ENCODE peak calls at places on chromosomes 1 and 21, in eight cellular contexts. One of them, this sample, is unnamed.

GRCh38 chr1:217977943-217978342 is 307.1 kb upstream of the RRP15 start:
- DNase-seq in fibroblast of gingiva: no peak
- DNase-seq in CD4-positive, alpha-beta memory T cell: no peak
- DNase-seq in nephron progenitor cell: no peak
- DNase-seq in activated naive CD4-positive, alpha-beta T cell treated with anti-CD3 and anti-CD28 coated beads, Interleukin-2, amount 10 ng/mL, durations not matched to agents 7 days and 5 days: no peak
- DNase-seq in substantia nigra: no peak
- DNase-seq in naive B cell: no peak
- DNase-seq in hepatocyte: no peak
- DNase-seq in this sample: no peak

GRCh38 chr1:238396140-238396539 is 505.4 kb upstream of the ZP4 start:
- DNase-seq in fibroblast of gingiva: no peak
- DNase-seq in CD4-positive, alpha-beta memory T cell: no peak
- DNase-seq in nephron progenitor cell: no peak
- DNase-seq in activated naive CD4-positive, alpha-beta T cell treated with anti-CD3 and anti-CD28 coated beads, Interleukin-2, amount 10 ng/mL, durations not matched to agents 7 days and 5 days: no peak
- DNase-seq in substantia nigra: no peak
- DNase-seq in naive B cell: no peak
- DNase-seq in hepatocyte: no peak
- DNase-seq in this sample: no peak

GRCh38 chr21:35016517-35017188 is 32.4 kb downstream of the RUNX1 start:
- DNase-seq in fibroblast of gingiva: no peak
- DNase-seq in CD4-positive, alpha-beta memory T cell: no peak
- DNase-seq in nephron progenitor cell: no peak
- DNase-seq in activated naive CD4-positive, alpha-beta T cell treated with anti-CD3 and anti-CD28 coated beads, Interleukin-2, amount 10 ng/mL, durations not matched to agents 7 days and 5 days: no peak
- DNase-seq in substantia nigra: no peak
- DNase-seq in naive B cell: no peak
- DNase-seq in hepatocyte: no peak
- DNase-seq in this sample: no peak

GRCh38 chr1:240091614-240092300 is at the start of gene FMN2:
- DNase-seq in fibroblast of gingiva: peak
- DNase-seq in CD4-positive, alpha-beta memory T cell: no peak
- DNase-seq in nephron progenitor cell: peak
- DNase-seq in activated naive CD4-positive, alpha-beta T cell treated with anti-CD3 and anti-CD28 coated beads, Interleukin-2, amount 10 ng/mL, durations not matched to agents 7 days and 5 days: no peak
- DNase-seq in substantia nigra: peak
- DNase-seq in naive B cell: no peak
- DNase-seq in hepatocyte: peak
- DNase-seq in this sample: no peak

GRCh38 chr1:11037740-11038182 is 9.3 kb downstream of the MASP2 start:
- DNase-seq in fibroblast of gingiva: peak
- DNase-seq in CD4-positive, alpha-beta memory T cell: peak
- DNase-seq in nephron progenitor cell: peak
- DNase-seq in activated naive CD4-positive, alpha-beta T cell treated with anti-CD3 and anti-CD28 coated beads, Interleukin-2, amount 10 ng/mL, durations not matched to agents 7 days and 5 days: peak
- DNase-seq in substantia nigra: peak
- DNase-seq in naive B cell: peak
- DNase-seq in hepatocyte: peak
- DNase-seq in this sample: peak

GRCh38 chr1:92749024-92749634 is 35.8 kb downstream of the EVI5 start:
- DNase-seq in fibroblast of gingiva: peak
- DNase-seq in CD4-positive, alpha-beta memory T cell: peak
- DNase-seq in nephron progenitor cell: no peak
- DNase-seq in activated naive CD4-positive, alpha-beta T cell treated with anti-CD3 and anti-CD28 coated beads, Interleukin-2, amount 10 ng/mL, durations not matched to agents 7 days and 5 days: peak
- DNase-seq in substantia nigra: peak
- DNase-seq in naive B cell: peak
- DNase-seq in hepatocyte: peak
- DNase-seq in this sample: no peak

GRCh38 chr1:46171351-46171750 is 3.5 kb upstream of the TSPAN1 start:
- DNase-seq in fibroblast of gingiva: no peak
- DNase-seq in CD4-positive, alpha-beta memory T cell: no peak
- DNase-seq in nephron progenitor cell: no peak
- DNase-seq in activated naive CD4-positive, alpha-beta T cell treated with anti-CD3 and anti-CD28 coated beads, Interleukin-2, amount 10 ng/mL, durations not matched to agents 7 days and 5 days: no peak
- DNase-seq in substantia nigra: no peak
- DNase-seq in naive B cell: no peak
- DNase-seq in hepatocyte: no peak
- DNase-seq in this sample: no peak

GRCh38 chr1:241717975-241718374 is 65.9 kb downstream of the WDR64 start:
- DNase-seq in fibroblast of gingiva: no peak
- DNase-seq in CD4-positive, alpha-beta memory T cell: no peak
- DNase-seq in nephron progenitor cell: no peak
- DNase-seq in activated naive CD4-positive, alpha-beta T cell treated with anti-CD3 and anti-CD28 coated beads, Interleukin-2, amount 10 ng/mL, durations not matched to agents 7 days and 5 days: no peak
- DNase-seq in substantia nigra: no peak
- DNase-seq in naive B cell: no peak
- DNase-seq in hepatocyte: no peak
- DNase-seq in this sample: no peak

GRCh38 chr1:213987876-213988638 is at the start of gene PROX1:
- DNase-seq in fibroblast of gingiva: peak
- DNase-seq in CD4-positive, alpha-beta memory T cell: peak
- DNase-seq in nephron progenitor cell: peak
- DNase-seq in activated naive CD4-positive, alpha-beta T cell treated with anti-CD3 and anti-CD28 coated beads, Interleukin-2, amount 10 ng/mL, durations not matched to agents 7 days and 5 days: peak
- DNase-seq in substantia nigra: peak
- DNase-seq in naive B cell: no peak
- DNase-seq in hepatocyte: peak
- DNase-seq in this sample: no peak

GRCh38 chr1:230917284-230918135 is 49.2 kb upstream of the C1orf198 start:
- DNase-seq in fibroblast of gingiva: peak
- DNase-seq in CD4-positive, alpha-beta memory T cell: peak
- DNase-seq in nephron progenitor cell: peak
- DNase-seq in activated naive CD4-positive, alpha-beta T cell treated with anti-CD3 and anti-CD28 coated beads, Interleukin-2, amount 10 ng/mL, durations not matched to agents 7 days and 5 days: peak
- DNase-seq in substantia nigra: peak
- DNase-seq in naive B cell: peak
- DNase-seq in hepatocyte: peak
- DNase-seq in this sample: peak

GRCh38 chr1:30856260-30856790 is 52.2 kb downstream of the SDC3 start:
- DNase-seq in fibroblast of gingiva: peak
- DNase-seq in CD4-positive, alpha-beta memory T cell: no peak
- DNase-seq in nephron progenitor cell: peak
- DNase-seq in activated naive CD4-positive, alpha-beta T cell treated with anti-CD3 and anti-CD28 coated beads, Interleukin-2, amount 10 ng/mL, durations not matched to agents 7 days and 5 days: no peak
- DNase-seq in substantia nigra: no peak
- DNase-seq in naive B cell: no peak
- DNase-seq in hepatocyte: no peak
- DNase-seq in this sample: no peak

GRCh38 chr1:17335821-17336718 is 28.1 kb downstream of the PADI4 start:
- DNase-seq in fibroblast of gingiva: peak
- DNase-seq in CD4-positive, alpha-beta memory T cell: no peak
- DNase-seq in nephron progenitor cell: peak
- DNase-seq in activated naive CD4-positive, alpha-beta T cell treated with anti-CD3 and anti-CD28 coated beads, Interleukin-2, amount 10 ng/mL, durations not matched to agents 7 days and 5 days: peak
- DNase-seq in substantia nigra: peak
- DNase-seq in naive B cell: peak
- DNase-seq in hepatocyte: peak
- DNase-seq in this sample: peak

GRCh38 chr1:247642742-247643141 is 36.8 kb downstream of the OR13G1 start:
- DNase-seq in fibroblast of gingiva: no peak
- DNase-seq in CD4-positive, alpha-beta memory T cell: no peak
- DNase-seq in nephron progenitor cell: no peak
- DNase-seq in activated naive CD4-positive, alpha-beta T cell treated with anti-CD3 and anti-CD28 coated beads, Interleukin-2, amount 10 ng/mL, durations not matched to agents 7 days and 5 days: no peak
- DNase-seq in substantia nigra: no peak
- DNase-seq in naive B cell: no peak
- DNase-seq in hepatocyte: no peak
- DNase-seq in this sample: no peak

GRCh38 chr1:11594222-11594621 is 60.0 kb downstream of the FBXO2 start:
- DNase-seq in fibroblast of gingiva: no peak
- DNase-seq in CD4-positive, alpha-beta memory T cell: no peak
- DNase-seq in nephron progenitor cell: peak
- DNase-seq in activated naive CD4-positive, alpha-beta T cell treated with anti-CD3 and anti-CD28 coated beads, Interleukin-2, amount 10 ng/mL, durations not matched to agents 7 days and 5 days: no peak
- DNase-seq in substantia nigra: no peak
- DNase-seq in naive B cell: no peak
- DNase-seq in hepatocyte: peak
- DNase-seq in this sample: no peak

GRCh38 chr1:4122513-4123160 is 222.6 kb upstream of the C1orf174 start:
- DNase-seq in fibroblast of gingiva: no peak
- DNase-seq in CD4-positive, alpha-beta memory T cell: no peak
- DNase-seq in nephron progenitor cell: no peak
- DNase-seq in activated naive CD4-positive, alpha-beta T cell treated with anti-CD3 and anti-CD28 coated beads, Interleukin-2, amount 10 ng/mL, durations not matched to agents 7 days and 5 days: no peak
- DNase-seq in substantia nigra: no peak
- DNase-seq in naive B cell: no peak
- DNase-seq in hepatocyte: no peak
- DNase-seq in this sample: no peak

GRCh38 chr1:116457944-116458343 is 84.9 kb downstream of the ATP1A1 start:
- DNase-seq in fibroblast of gingiva: no peak
- DNase-seq in CD4-positive, alpha-beta memory T cell: no peak
- DNase-seq in nephron progenitor cell: no peak
- DNase-seq in activated naive CD4-positive, alpha-beta T cell treated with anti-CD3 and anti-CD28 coated beads, Interleukin-2, amount 10 ng/mL, durations not matched to agents 7 days and 5 days: no peak
- DNase-seq in substantia nigra: no peak
- DNase-seq in naive B cell: no peak
- DNase-seq in hepatocyte: no peak
- DNase-seq in this sample: no peak

GRCh38 chr21:35376406-35377135 is 327.5 kb upstream of the RUNX1 start:
- DNase-seq in fibroblast of gingiva: no peak
- DNase-seq in CD4-positive, alpha-beta memory T cell: no peak
- DNase-seq in nephron progenitor cell: no peak
- DNase-seq in activated naive CD4-positive, alpha-beta T cell treated with anti-CD3 and anti-CD28 coated beads, Interleukin-2, amount 10 ng/mL, durations not matched to agents 7 days and 5 days: no peak
- DNase-seq in substantia nigra: no peak
- DNase-seq in naive B cell: no peak
- DNase-seq in hepatocyte: no peak
- DNase-seq in this sample: no peak

GRCh38 chr1:201471772-201472171 is 2.8 kb upstream of the PHLDA3 start:
- DNase-seq in fibroblast of gingiva: peak
- DNase-seq in CD4-positive, alpha-beta memory T cell: no peak
- DNase-seq in nephron progenitor cell: no peak
- DNase-seq in activated naive CD4-positive, alpha-beta T cell treated with anti-CD3 and anti-CD28 coated beads, Interleukin-2, amount 10 ng/mL, durations not matched to agents 7 days and 5 days: no peak
- DNase-seq in substantia nigra: no peak
- DNase-seq in naive B cell: no peak
- DNase-seq in hepatocyte: no peak
- DNase-seq in this sample: no peak

GRCh38 chr1:219938706-219939105 is 10.3 kb upstream of the SLC30A10 start:
- DNase-seq in fibroblast of gingiva: no peak
- DNase-seq in CD4-positive, alpha-beta memory T cell: no peak
- DNase-seq in nephron progenitor cell: peak
- DNase-seq in activated naive CD4-positive, alpha-beta T cell treated with anti-CD3 and anti-CD28 coated beads, Interleukin-2, amount 10 ng/mL, durations not matched to agents 7 days and 5 days: no peak
- DNase-seq in substantia nigra: no peak
- DNase-seq in naive B cell: no peak
- DNase-seq in hepatocyte: peak
- DNase-seq in this sample: no peak

GRCh38 chr1:85195703-85196102 is 5.1 kb downstream of the SYDE2 start:
- DNase-seq in fibroblast of gingiva: no peak
- DNase-seq in CD4-positive, alpha-beta memory T cell: no peak
- DNase-seq in nephron progenitor cell: no peak
- DNase-seq in activated naive CD4-positive, alpha-beta T cell treated with anti-CD3 and anti-CD28 coated beads, Interleukin-2, amount 10 ng/mL, durations not matched to agents 7 days and 5 days: no peak
- DNase-seq in substantia nigra: no peak
- DNase-seq in naive B cell: no peak
- DNase-seq in hepatocyte: no peak
- DNase-seq in this sample: no peak

GRCh38 chr1:52601976-52602327 is 219 bp upstream of the GPX7 start:
- DNase-seq in fibroblast of gingiva: no peak
- DNase-seq in CD4-positive, alpha-beta memory T cell: no peak
- DNase-seq in nephron progenitor cell: no peak
- DNase-seq in activated naive CD4-positive, alpha-beta T cell treated with anti-CD3 and anti-CD28 coated beads, Interleukin-2, amount 10 ng/mL, durations not matched to agents 7 days and 5 days: no peak
- DNase-seq in substantia nigra: no peak
- DNase-seq in naive B cell: no peak
- DNase-seq in hepatocyte: no peak
- DNase-seq in this sample: no peak

GRCh38 chr1:235416662-235417049 is 49.4 kb downstream of the TBCE start:
- DNase-seq in fibroblast of gingiva: peak
- DNase-seq in CD4-positive, alpha-beta memory T cell: no peak
- DNase-seq in nephron progenitor cell: no peak
- DNase-seq in activated naive CD4-positive, alpha-beta T cell treated with anti-CD3 and anti-CD28 coated beads, Interleukin-2, amount 10 ng/mL, durations not matched to agents 7 days and 5 days: no peak
- DNase-seq in substantia nigra: no peak
- DNase-seq in naive B cell: no peak
- DNase-seq in hepatocyte: no peak
- DNase-seq in this sample: no peak

GRCh38 chr1:11919621-11920020 is 6.6 kb downstream of the KIAA2013 start:
- DNase-seq in fibroblast of gingiva: no peak
- DNase-seq in CD4-positive, alpha-beta memory T cell: no peak
- DNase-seq in nephron progenitor cell: no peak
- DNase-seq in activated naive CD4-positive, alpha-beta T cell treated with anti-CD3 and anti-CD28 coated beads, Interleukin-2, amount 10 ng/mL, durations not matched to agents 7 days and 5 days: no peak
- DNase-seq in substantia nigra: no peak
- DNase-seq in naive B cell: no peak
- DNase-seq in hepatocyte: no peak
- DNase-seq in this sample: no peak

GRCh38 chr1:1187938-1188337 is 14.3 kb downstream of the TTLL10 start:
- DNase-seq in fibroblast of gingiva: peak
- DNase-seq in CD4-positive, alpha-beta memory T cell: no peak
- DNase-seq in nephron progenitor cell: no peak
- DNase-seq in activated naive CD4-positive, alpha-beta T cell treated with anti-CD3 and anti-CD28 coated beads, Interleukin-2, amount 10 ng/mL, durations not matched to agents 7 days and 5 days: no peak
- DNase-seq in substantia nigra: no peak
- DNase-seq in naive B cell: no peak
- DNase-seq in hepatocyte: no peak
- DNase-seq in this sample: no peak

GRCh38 chr1:61139324-61140055 is 57.1 kb downstream of the NFIA start:
- DNase-seq in fibroblast of gingiva: peak
- DNase-seq in CD4-positive, alpha-beta memory T cell: no peak
- DNase-seq in nephron progenitor cell: no peak
- DNase-seq in activated naive CD4-positive, alpha-beta T cell treated with anti-CD3 and anti-CD28 coated beads, Interleukin-2, amount 10 ng/mL, durations not matched to agents 7 days and 5 days: no peak
- DNase-seq in substantia nigra: no peak
- DNase-seq in naive B cell: no peak
- DNase-seq in hepatocyte: no peak
- DNase-seq in this sample: no peak

GRCh38 chr1:155177192-155177917 is 3.7 kb downstream of the TRIM46 start:
- DNase-seq in fibroblast of gingiva: no peak
- DNase-seq in CD4-positive, alpha-beta memory T cell: no peak
- DNase-seq in nephron progenitor cell: no peak
- DNase-seq in activated naive CD4-positive, alpha-beta T cell treated with anti-CD3 and anti-CD28 coated beads, Interleukin-2, amount 10 ng/mL, durations not matched to agents 7 days and 5 days: no peak
- DNase-seq in substantia nigra: no peak
- DNase-seq in naive B cell: no peak
- DNase-seq in hepatocyte: no peak
- DNase-seq in this sample: no peak

GRCh38 chr1:69221492-69221990 is 346.2 kb upstream of the LRRC7 start:
- DNase-seq in fibroblast of gingiva: no peak
- DNase-seq in CD4-positive, alpha-beta memory T cell: no peak
- DNase-seq in nephron progenitor cell: no peak
- DNase-seq in activated naive CD4-positive, alpha-beta T cell treated with anti-CD3 and anti-CD28 coated beads, Interleukin-2, amount 10 ng/mL, durations not matched to agents 7 days and 5 days: no peak
- DNase-seq in substantia nigra: no peak
- DNase-seq in naive B cell: no peak
- DNase-seq in hepatocyte: no peak
- DNase-seq in this sample: no peak

GRCh38 chr21:39114871-39115658 is 68.2 kb downstream of the PSMG1 start:
- DNase-seq in fibroblast of gingiva: no peak
- DNase-seq in CD4-positive, alpha-beta memory T cell: no peak
- DNase-seq in nephron progenitor cell: no peak
- DNase-seq in activated naive CD4-positive, alpha-beta T cell treated with anti-CD3 and anti-CD28 coated beads, Interleukin-2, amount 10 ng/mL, durations not matched to agents 7 days and 5 days: no peak
- DNase-seq in substantia nigra: no peak
- DNase-seq in naive B cell: no peak
- DNase-seq in hepatocyte: no peak
- DNase-seq in this sample: no peak

GRCh38 chr1:232718928-232719927 is 86.0 kb upstream of the MAP10 start:
- DNase-seq in fibroblast of gingiva: no peak
- DNase-seq in CD4-positive, alpha-beta memory T cell: no peak
- DNase-seq in nephron progenitor cell: no peak
- DNase-seq in activated naive CD4-positive, alpha-beta T cell treated with anti-CD3 and anti-CD28 coated beads, Interleukin-2, amount 10 ng/mL, durations not matched to agents 7 days and 5 days: no peak
- DNase-seq in substantia nigra: no peak
- DNase-seq in naive B cell: no peak
- DNase-seq in hepatocyte: no peak
- DNase-seq in this sample: no peak

GRCh38 chr1:74673351-74674111 is at the start of gene ERICH3:
- DNase-seq in fibroblast of gingiva: peak
- DNase-seq in CD4-positive, alpha-beta memory T cell: no peak
- DNase-seq in nephron progenitor cell: peak
- DNase-seq in activated naive CD4-positive, alpha-beta T cell treated with anti-CD3 and anti-CD28 coated beads, Interleukin-2, amount 10 ng/mL, durations not matched to agents 7 days and 5 days: no peak
- DNase-seq in substantia nigra: no peak
- DNase-seq in naive B cell: no peak
- DNase-seq in hepatocyte: peak
- DNase-seq in this sample: no peak

GRCh38 chr1:33387512-33388079 is 43.3 kb downstream of the PHC2 start:
- DNase-seq in fibroblast of gingiva: peak
- DNase-seq in CD4-positive, alpha-beta memory T cell: no peak
- DNase-seq in nephron progenitor cell: no peak
- DNase-seq in activated naive CD4-positive, alpha-beta T cell treated with anti-CD3 and anti-CD28 coated beads, Interleukin-2, amount 10 ng/mL, durations not matched to agents 7 days and 5 days: no peak
- DNase-seq in substantia nigra: no peak
- DNase-seq in naive B cell: no peak
- DNase-seq in hepatocyte: peak
- DNase-seq in this sample: no peak

GRCh38 chr21:39115659-39116235 is 67.5 kb downstream of the PSMG1 start:
- DNase-seq in fibroblast of gingiva: no peak
- DNase-seq in CD4-positive, alpha-beta memory T cell: no peak
- DNase-seq in nephron progenitor cell: peak
- DNase-seq in activated naive CD4-positive, alpha-beta T cell treated with anti-CD3 and anti-CD28 coated beads, Interleukin-2, amount 10 ng/mL, durations not matched to agents 7 days and 5 days: no peak
- DNase-seq in substantia nigra: no peak
- DNase-seq in naive B cell: no peak
- DNase-seq in hepatocyte: no peak
- DNase-seq in this sample: no peak

GRCh38 chr1:115630342-115630741 is 11.4 kb upstream of the VANGL1 start:
- DNase-seq in fibroblast of gingiva: no peak
- DNase-seq in CD4-positive, alpha-beta memory T cell: no peak
- DNase-seq in nephron progenitor cell: no peak
- DNase-seq in activated naive CD4-positive, alpha-beta T cell treated with anti-CD3 and anti-CD28 coated beads, Interleukin-2, amount 10 ng/mL, durations not matched to agents 7 days and 5 days: no peak
- DNase-seq in substantia nigra: no peak
- DNase-seq in naive B cell: no peak
- DNase-seq in hepatocyte: no peak
- DNase-seq in this sample: no peak

GRCh38 chr1:167687919-167688519 is 33.8 kb upstream of the MPZL1 start:
- DNase-seq in fibroblast of gingiva: peak
- DNase-seq in CD4-positive, alpha-beta memory T cell: peak
- DNase-seq in nephron progenitor cell: peak
- DNase-seq in activated naive CD4-positive, alpha-beta T cell treated with anti-CD3 and anti-CD28 coated beads, Interleukin-2, amount 10 ng/mL, durations not matched to agents 7 days and 5 days: peak
- DNase-seq in substantia nigra: peak
- DNase-seq in naive B cell: peak
- DNase-seq in hepatocyte: peak
- DNase-seq in this sample: peak

This sample was measured in stimulated activated CD8-positive, alpha-beta memory T cell treated with anti-CD3 and anti-CD28 coated beads, Interleukin-2, amount 100 ng/mL, for 1 hour.